ENCODE peak calls at places on chromosomes 7 and 10, in six cellular contexts. One of them, this sample, is unnamed.

GRCh38 chr10:30731963-30732362 is 102.4 kb upstream of the LYZL2 start:
- DNase-seq in OCI-LY7: no peak
- DNase-seq in activated CD8-positive, alpha-beta memory T cell treated with anti-CD3 and anti-CD28 coated beads for 1 hour: no peak
- DNase-seq in Calu3: no peak
- DNase-seq in amniotic stem cell: no peak
- DNase-seq in LoVo: no peak
- DNase-seq in this sample: no peak

GRCh38 chr7:94028768-94029167 is 24.6 kb upstream of the BET1 start:
- DNase-seq in LoVo: peak
- DNase-seq in Calu3: no peak
- DNase-seq in amniotic stem cell: no peak
- DNase-seq in activated CD8-positive, alpha-beta memory T cell treated with anti-CD3 and anti-CD28 coated beads for 1 hour: no peak
- DNase-seq in OCI-LY7: no peak
- DNase-seq in this sample: no peak

GRCh38 chr10:122402548-122403131 is 28.1 kb downstream of the PLEKHA1 start:
- DNase-seq in activated CD8-positive, alpha-beta memory T cell treated with anti-CD3 and anti-CD28 coated beads for 1 hour: no peak
- DNase-seq in Calu3: no peak
- DNase-seq in OCI-LY7: no peak
- DNase-seq in amniotic stem cell: no peak
- DNase-seq in LoVo: no peak
- DNase-seq in this sample: no peak

GRCh38 chr10:113965683-113966082 is 78.0 kb upstream of the ADRB1 start:
- DNase-seq in LoVo: no peak
- DNase-seq in OCI-LY7: peak
- DNase-seq in activated CD8-positive, alpha-beta memory T cell treated with anti-CD3 and anti-CD28 coated beads for 1 hour: no peak
- DNase-seq in amniotic stem cell: no peak
- DNase-seq in Calu3: no peak
- DNase-seq in this sample: no peak

GRCh38 chr10:8079126-8079525 is 24.6 kb downstream of the GATA3 start:
- DNase-seq in Calu3: no peak
- DNase-seq in LoVo: no peak
- DNase-seq in amniotic stem cell: no peak
- DNase-seq in OCI-LY7: no peak
- DNase-seq in activated CD8-positive, alpha-beta memory T cell treated with anti-CD3 and anti-CD28 coated beads for 1 hour: no peak
- DNase-seq in this sample: no peak

GRCh38 chr7:108078156-108078781 is 51.9 kb downstream of the LAMB4 start:
- DNase-seq in Calu3: no peak
- DNase-seq in activated CD8-positive, alpha-beta memory T cell treated with anti-CD3 and anti-CD28 coated beads for 1 hour: no peak
- DNase-seq in LoVo: no peak
- DNase-seq in OCI-LY7: no peak
- DNase-seq in amniotic stem cell: no peak
- DNase-seq in this sample: no peak

GRCh38 chr7:150390206-150390605 is 11.1 kb downstream of the ZNF775 start:
- DNase-seq in LoVo: no peak
- DNase-seq in OCI-LY7: no peak
- DNase-seq in Calu3: no peak
- DNase-seq in amniotic stem cell: no peak
- DNase-seq in activated CD8-positive, alpha-beta memory T cell treated with anti-CD3 and anti-CD28 coated beads for 1 hour: no peak
- DNase-seq in this sample: no peak

GRCh38 chr7:4655311-4655710 is 26.8 kb upstream of the FOXK1 start:
- DNase-seq in LoVo: no peak
- DNase-seq in Calu3: no peak
- DNase-seq in activated CD8-positive, alpha-beta memory T cell treated with anti-CD3 and anti-CD28 coated beads for 1 hour: no peak
- DNase-seq in OCI-LY7: no peak
- DNase-seq in amniotic stem cell: no peak
- DNase-seq in this sample: no peak

GRCh38 chr7:105890290-105890997 is 14.0 kb upstream of the ATXN7L1 start:
- DNase-seq in LoVo: no peak
- DNase-seq in OCI-LY7: no peak
- DNase-seq in amniotic stem cell: no peak
- DNase-seq in activated CD8-positive, alpha-beta memory T cell treated with anti-CD3 and anti-CD28 coated beads for 1 hour: no peak
- DNase-seq in Calu3: no peak
- DNase-seq in this sample: no peak

GRCh38 chr7:77265666-77266065 is 66.0 kb upstream of the FGL2 start:
- DNase-seq in LoVo: no peak
- DNase-seq in activated CD8-positive, alpha-beta memory T cell treated with anti-CD3 and anti-CD28 coated beads for 1 hour: no peak
- DNase-seq in amniotic stem cell: no peak
- DNase-seq in Calu3: no peak
- DNase-seq in OCI-LY7: no peak
- DNase-seq in this sample: peak

GRCh38 chr7:148242271-148242801 is 348.2 kb upstream of the C7orf33 start:
- DNase-seq in Calu3: peak
- DNase-seq in amniotic stem cell: peak
- DNase-seq in LoVo: peak
- DNase-seq in activated CD8-positive, alpha-beta memory T cell treated with anti-CD3 and anti-CD28 coated beads for 1 hour: no peak
- DNase-seq in OCI-LY7: peak
- DNase-seq in this sample: peak

GRCh38 chr7:157699357-157700013 is 362.7 kb downstream of the DNAJB6 start:
- DNase-seq in OCI-LY7: no peak
- DNase-seq in activated CD8-positive, alpha-beta memory T cell treated with anti-CD3 and anti-CD28 coated beads for 1 hour: no peak
- DNase-seq in Calu3: no peak
- DNase-seq in amniotic stem cell: no peak
- DNase-seq in LoVo: no peak
- DNase-seq in this sample: peak

GRCh38 chr10:21732067-21732772 is 198.2 kb downstream of the MLLT10 start:
- DNase-seq in OCI-LY7: peak
- DNase-seq in activated CD8-positive, alpha-beta memory T cell treated with anti-CD3 and anti-CD28 coated beads for 1 hour: no peak
- DNase-seq in Calu3: peak
- DNase-seq in amniotic stem cell: peak
- DNase-seq in LoVo: no peak
- DNase-seq in this sample: peak

GRCh38 chr10:958106-958505 is 26.6 kb upstream of the LARP4B start:
- DNase-seq in LoVo: no peak
- DNase-seq in Calu3: no peak
- DNase-seq in OCI-LY7: no peak
- DNase-seq in activated CD8-positive, alpha-beta memory T cell treated with anti-CD3 and anti-CD28 coated beads for 1 hour: no peak
- DNase-seq in amniotic stem cell: no peak
- DNase-seq in this sample: no peak

GRCh38 chr10:22410846-22411245 is 65.5 kb downstream of the SPAG6 start:
- DNase-seq in LoVo: no peak
- DNase-seq in activated CD8-positive, alpha-beta memory T cell treated with anti-CD3 and anti-CD28 coated beads for 1 hour: no peak
- DNase-seq in Calu3: no peak
- DNase-seq in OCI-LY7: no peak
- DNase-seq in amniotic stem cell: no peak
- DNase-seq in this sample: no peak

GRCh38 chr10:3424102-3424803 is 251.7 kb upstream of the PITRM1 start:
- DNase-seq in Calu3: peak
- DNase-seq in LoVo: peak
- DNase-seq in activated CD8-positive, alpha-beta memory T cell treated with anti-CD3 and anti-CD28 coated beads for 1 hour: no peak
- DNase-seq in OCI-LY7: no peak
- DNase-seq in amniotic stem cell: no peak
- DNase-seq in this sample: no peak

GRCh38 chr7:12162420-12163113 is 48.5 kb upstream of the TMEM106B start:
- DNase-seq in OCI-LY7: no peak
- DNase-seq in LoVo: no peak
- DNase-seq in Calu3: peak
- DNase-seq in activated CD8-positive, alpha-beta memory T cell treated with anti-CD3 and anti-CD28 coated beads for 1 hour: no peak
- DNase-seq in amniotic stem cell: peak
- DNase-seq in this sample: no peak

GRCh38 chr7:46131916-46132795 is 211.1 kb upstream of the IGFBP3 start:
- DNase-seq in LoVo: no peak
- DNase-seq in Calu3: peak
- DNase-seq in OCI-LY7: no peak
- DNase-seq in amniotic stem cell: peak
- DNase-seq in activated CD8-positive, alpha-beta memory T cell treated with anti-CD3 and anti-CD28 coated beads for 1 hour: no peak
- DNase-seq in this sample: no peak

GRCh38 chr7:118918556-118918955 is 694.1 kb downstream of the ANKRD7 start:
- DNase-seq in Calu3: no peak
- DNase-seq in amniotic stem cell: no peak
- DNase-seq in OCI-LY7: peak
- DNase-seq in activated CD8-positive, alpha-beta memory T cell treated with anti-CD3 and anti-CD28 coated beads for 1 hour: no peak
- DNase-seq in LoVo: peak
- DNase-seq in this sample: peak

GRCh38 chr10:97520978-97521761 is 22.4 kb downstream of the UBTD1 start:
- DNase-seq in OCI-LY7: no peak
- DNase-seq in Calu3: no peak
- DNase-seq in amniotic stem cell: no peak
- DNase-seq in LoVo: no peak
- DNase-seq in activated CD8-positive, alpha-beta memory T cell treated with anti-CD3 and anti-CD28 coated beads for 1 hour: no peak
- DNase-seq in this sample: no peak

GRCh38 chr7:85041599-85042216 is 145.1 kb downstream of the SEMA3D start:
- DNase-seq in activated CD8-positive, alpha-beta memory T cell treated with anti-CD3 and anti-CD28 coated beads for 1 hour: no peak
- DNase-seq in Calu3: peak
- DNase-seq in amniotic stem cell: peak
- DNase-seq in LoVo: peak
- DNase-seq in OCI-LY7: peak
- DNase-seq in this sample: peak

GRCh38 chr10:114541081-114541833 is 116.8 kb downstream of the ABLIM1 start:
- DNase-seq in OCI-LY7: peak
- DNase-seq in activated CD8-positive, alpha-beta memory T cell treated with anti-CD3 and anti-CD28 coated beads for 1 hour: peak
- DNase-seq in Calu3: no peak
- DNase-seq in amniotic stem cell: no peak
- DNase-seq in LoVo: no peak
- DNase-seq in this sample: no peak

GRCh38 chr7:91776166-91776565 is 104.3 kb downstream of the MTERF1 start:
- DNase-seq in activated CD8-positive, alpha-beta memory T cell treated with anti-CD3 and anti-CD28 coated beads for 1 hour: no peak
- DNase-seq in LoVo: no peak
- DNase-seq in Calu3: no peak
- DNase-seq in amniotic stem cell: no peak
- DNase-seq in OCI-LY7: no peak
- DNase-seq in this sample: no peak

GRCh38 chr7:106170216-106170615 is 58.1 kb upstream of the SYPL1 start:
- DNase-seq in amniotic stem cell: no peak
- DNase-seq in Calu3: no peak
- DNase-seq in activated CD8-positive, alpha-beta memory T cell treated with anti-CD3 and anti-CD28 coated beads for 1 hour: no peak
- DNase-seq in OCI-LY7: no peak
- DNase-seq in LoVo: no peak
- DNase-seq in this sample: no peak

GRCh38 chr10:3805227-3805790 is 20.3 kb upstream of the KLF6 start:
- DNase-seq in Calu3: no peak
- DNase-seq in amniotic stem cell: no peak
- DNase-seq in OCI-LY7: peak
- DNase-seq in activated CD8-positive, alpha-beta memory T cell treated with anti-CD3 and anti-CD28 coated beads for 1 hour: no peak
- DNase-seq in LoVo: peak
- DNase-seq in this sample: peak

GRCh38 chr7:155961241-155962190 is 149.3 kb upstream of the SHH start:
- DNase-seq in Calu3: peak
- DNase-seq in LoVo: peak
- DNase-seq in activated CD8-positive, alpha-beta memory T cell treated with anti-CD3 and anti-CD28 coated beads for 1 hour: no peak
- DNase-seq in OCI-LY7: no peak
- DNase-seq in amniotic stem cell: no peak
- DNase-seq in this sample: no peak

GRCh38 chr7:128236924-128237586 is 4.0 kb upstream of the LEP start:
- DNase-seq in activated CD8-positive, alpha-beta memory T cell treated with anti-CD3 and anti-CD28 coated beads for 1 hour: no peak
- DNase-seq in OCI-LY7: peak
- DNase-seq in amniotic stem cell: no peak
- DNase-seq in LoVo: peak
- DNase-seq in Calu3: peak
- DNase-seq in this sample: peak

GRCh38 chr7:131649003-131649541 is 92.6 kb upstream of the PODXL start:
- DNase-seq in Calu3: no peak
- DNase-seq in amniotic stem cell: no peak
- DNase-seq in LoVo: no peak
- DNase-seq in activated CD8-positive, alpha-beta memory T cell treated with anti-CD3 and anti-CD28 coated beads for 1 hour: no peak
- DNase-seq in OCI-LY7: no peak
- DNase-seq in this sample: no peak

GRCh38 chr7:127391591-127392181 is 822 bp downstream of the ZNF800 start:
- DNase-seq in amniotic stem cell: no peak
- DNase-seq in LoVo: peak
- DNase-seq in activated CD8-positive, alpha-beta memory T cell treated with anti-CD3 and anti-CD28 coated beads for 1 hour: peak
- DNase-seq in Calu3: peak
- DNase-seq in OCI-LY7: peak
- DNase-seq in this sample: peak

GRCh38 chr7:10022957-10023356 is 950.7 kb upstream of the PHF14 start:
- DNase-seq in LoVo: peak
- DNase-seq in amniotic stem cell: no peak
- DNase-seq in activated CD8-positive, alpha-beta memory T cell treated with anti-CD3 and anti-CD28 coated beads for 1 hour: no peak
- DNase-seq in Calu3: peak
- DNase-seq in OCI-LY7: no peak
- DNase-seq in this sample: no peak

This sample was measured in RPMI8226.